ENCODE peak calls at places on chromosomes 1 and 21, in six cellular contexts. S is suprapubic skin; T is astrocyte of the spinal cord; K is fibroblast of pulmonary artery; M is adipocyte; L is CD8-positive, alpha-beta memory T cell. U is an unnamed sample.

GRCh38 chr1:248015801-248016200 is 2.3 kb downstream of the OR2L5 start:
- DNase-seq in S (no peak), T (no peak), K (no peak), M (no peak), L (no peak), U (no peak)

GRCh38 chr1:42422672-42423236 is 33.1 kb downstream of the ZMYND12 start:
- DNase-seq in S (no peak), T (no peak), K (no peak), M (no peak), L (no peak), U (no peak)

GRCh38 chr1:161313554-161314200 is 504 bp upstream of the SDHC start:
- DNase-seq in S (peak), T (no peak), K (no peak), M (no peak), L (no peak), U (no peak)

GRCh38 chr21:36184561-36184960 is 27.9 kb downstream of the DOP1B start:
- DNase-seq in S (peak), T (no peak), K (no peak), M (no peak), L (no peak), U (no peak)

GRCh38 chr1:214400136-214400535 is 119.2 kb downstream of the SMYD2 start:
- DNase-seq in S (no peak), T (peak), K (no peak), M (no peak), L (no peak), U (no peak)

GRCh38 chr1:155124503-155125463 is 2.9 kb upstream of the EFNA1 start:
- DNase-seq in S (no peak), T (no peak), K (peak), M (no peak), L (no peak), U (no peak)

GRCh38 chr1:210587547-210587946 is 258.8 kb downstream of the HHAT start:
- DNase-seq in S (no peak), T (peak), K (peak), M (no peak), L (no peak), U (no peak)

GRCh38 chr21:37008705-37009104 is 2.2 kb downstream of the RIPPLY3 start:
- DNase-seq in S (no peak), T (no peak), K (no peak), M (no peak), L (no peak), U (no peak)

GRCh38 chr1:98078586-98078985 is 157.8 kb upstream of the DPYD start:
- DNase-seq in S (no peak), T (no peak), K (peak), M (no peak), L (no peak), U (no peak)

GRCh38 chr1:151655362-151655761 is 43.5 kb downstream of the SNX27 start:
- DNase-seq in S (no peak), T (no peak), K (no peak), M (peak), L (no peak), U (no peak)

GRCh38 chr1:30447701-30448100 is 275.7 kb downstream of the MATN1 start:
- DNase-seq in S (no peak), T (no peak), K (no peak), M (no peak), L (no peak), U (no peak)

GRCh38 chr1:205348559-205349477 is 7.9 kb downstream of the KLHDC8A start:
- DNase-seq in S (no peak), T (no peak), K (no peak), M (no peak), L (no peak), U (no peak)

GRCh38 chr1:232538224-232538942 is 91.5 kb downstream of the SIPA1L2 start:
- DNase-seq in S (no peak), T (peak), K (peak), M (peak), L (no peak), U (no peak)

GRCh38 chr1:195773958-195774357 is 834.3 kb downstream of the KCNT2 start:
- DNase-seq in S (no peak), T (no peak), K (no peak), M (no peak), L (no peak), U (no peak)

GRCh38 chr1:51327386-51327785 is 3.0 kb downstream of the TTC39A start:
- DNase-seq in S (no peak), T (no peak), K (peak), M (peak), L (no peak), U (no peak)

GRCh38 chr1:72526926-72527325 is 244.6 kb upstream of the NEGR1 start:
- DNase-seq in S (no peak), T (peak), K (peak), M (no peak), L (no peak), U (no peak)

DNA sequence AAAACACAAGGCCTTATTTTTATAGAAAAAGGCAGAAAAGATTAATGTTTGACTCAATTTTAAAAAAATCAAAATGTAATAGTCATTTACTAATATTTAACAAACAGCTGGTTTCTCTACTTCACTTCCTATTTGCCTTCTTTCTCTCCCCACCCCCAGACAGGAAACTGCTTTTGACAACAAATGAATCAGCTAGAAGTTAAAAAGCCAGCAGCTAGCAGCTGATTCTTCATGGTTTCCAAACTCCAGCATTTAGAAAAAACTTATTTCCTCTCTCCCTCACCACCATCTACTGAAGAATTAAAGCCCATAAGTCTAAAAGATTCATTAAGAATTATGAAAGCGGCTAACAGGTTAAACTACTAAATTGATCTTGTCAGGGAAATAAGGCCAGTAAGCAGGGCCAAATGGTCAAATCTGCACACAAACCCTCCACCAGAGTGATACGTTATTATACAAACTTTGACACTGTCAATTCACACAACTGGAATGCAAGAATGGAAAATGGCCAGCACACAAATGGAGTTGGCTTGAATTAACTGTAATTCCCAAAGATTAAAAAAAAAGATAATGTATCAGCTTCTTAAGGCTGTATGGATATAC is 4.0 kb downstream of the WDR26 start:
- DNase-seq in S (no peak), T (peak), K (peak), M (peak), L (peak), U (no peak)
- H3K4me3 ChIP-seq in S (peak), T (peak), K (peak), M (peak), L (peak), U (peak)

DNA sequence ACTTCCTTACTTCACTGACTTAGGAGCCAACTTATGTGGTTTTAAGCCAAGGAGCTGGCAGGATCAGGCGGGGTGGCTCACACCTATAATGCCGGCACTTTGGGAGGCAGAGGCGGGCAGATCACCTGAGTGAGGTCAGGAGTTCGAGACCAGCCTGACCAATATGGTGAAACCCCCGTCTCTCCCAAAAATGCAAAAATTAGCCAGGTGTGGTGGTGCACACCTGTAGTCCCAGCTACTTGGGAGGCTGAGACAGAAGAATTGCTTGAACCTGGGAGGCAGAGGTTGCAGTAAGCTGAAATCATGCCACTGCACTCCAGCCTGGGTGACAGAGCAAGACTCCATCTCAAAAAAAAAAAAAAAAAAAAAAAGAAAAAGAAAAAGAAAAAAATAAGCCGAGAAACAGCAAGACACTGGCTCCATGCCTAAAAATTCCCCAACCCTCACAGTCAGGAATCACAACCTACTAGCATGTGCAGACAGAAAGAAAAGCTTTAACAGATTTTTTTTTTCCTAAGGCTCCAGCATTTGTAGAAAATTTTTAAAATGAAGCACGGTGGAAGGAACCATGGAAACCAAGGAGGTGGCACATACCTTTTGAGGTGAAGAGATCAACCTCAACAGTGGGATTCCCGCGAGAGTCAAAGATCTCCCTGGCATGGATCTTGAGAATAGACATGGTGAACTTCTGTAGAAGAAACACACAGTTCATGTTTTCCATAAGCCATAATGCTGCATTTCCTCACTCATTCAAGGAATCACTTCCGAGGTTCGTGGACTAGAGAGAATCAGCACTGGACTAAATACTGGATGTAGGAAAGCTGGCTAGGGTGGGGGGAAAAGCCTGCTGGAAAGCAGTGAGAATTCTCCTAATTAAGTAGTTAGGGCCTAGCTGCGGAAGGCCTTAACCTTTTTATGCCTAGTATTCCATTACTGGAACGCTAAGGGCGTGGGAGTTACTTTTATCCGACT is 4.0 kb downstream of the ENO1 start:
- DNase-seq in S (no peak), T (peak), K (peak), M (peak), L (no peak), U (no peak)
- H3K4me3 ChIP-seq in S (peak), T (peak), K (peak), M (peak), L (peak), U (peak)

GRCh38 chr1:19405761-19406481 is 79.4 kb downstream of the CAPZB start:
- DNase-seq in S (no peak), T (peak), K (no peak), M (no peak), L (no peak), U (no peak)

GRCh38 chr1:19403256-19403655 is 82.1 kb downstream of the CAPZB start:
- DNase-seq in S (no peak), T (no peak), K (no peak), M (no peak), L (no peak), U (no peak)

GRCh38 chr1:19404748-19405147 is 80.6 kb downstream of the CAPZB start:
- DNase-seq in S (no peak), T (no peak), K (no peak), M (no peak), L (no peak), U (no peak)

GRCh38 chr1:19406680-19407079 is 78.7 kb downstream of the CAPZB start:
- DNase-seq in S (no peak), T (no peak), K (no peak), M (no peak), L (no peak), U (no peak)

DNA sequence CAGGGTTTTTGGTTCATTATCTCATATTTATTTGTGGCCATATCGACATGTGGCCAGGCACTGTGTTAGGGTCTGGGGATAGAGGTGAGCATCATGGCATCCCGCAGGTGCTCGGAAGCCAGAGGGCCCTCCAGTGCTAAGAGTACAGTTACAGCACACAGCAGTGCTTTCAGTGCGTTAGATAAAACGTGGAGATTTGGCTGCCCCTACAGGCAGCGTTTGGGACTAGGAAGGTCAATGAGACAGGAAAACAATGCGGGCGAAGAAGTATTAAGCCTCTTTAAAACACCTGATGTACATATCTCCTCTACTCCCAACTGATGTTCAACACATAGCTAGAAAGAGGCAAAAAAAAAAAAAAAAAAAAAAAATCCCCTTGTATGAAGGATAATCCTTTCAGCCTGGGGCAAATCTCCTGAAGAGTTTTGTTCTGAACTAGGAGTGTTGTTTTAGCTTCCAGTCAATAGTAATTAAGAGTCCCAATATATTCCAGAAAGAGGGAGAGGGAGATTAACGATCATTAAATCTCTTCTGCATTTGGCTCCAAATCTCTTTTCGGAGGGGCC is 80.1 kb downstream of the CAPZB start:
- DNase-seq in S (no peak), T (no peak), K (no peak), M (no peak), L (no peak), U (no peak)
- H3K4me3 ChIP-seq in S (no peak), T (no peak), K (no peak), M (no peak), L (no peak), U (no peak)

DNA sequence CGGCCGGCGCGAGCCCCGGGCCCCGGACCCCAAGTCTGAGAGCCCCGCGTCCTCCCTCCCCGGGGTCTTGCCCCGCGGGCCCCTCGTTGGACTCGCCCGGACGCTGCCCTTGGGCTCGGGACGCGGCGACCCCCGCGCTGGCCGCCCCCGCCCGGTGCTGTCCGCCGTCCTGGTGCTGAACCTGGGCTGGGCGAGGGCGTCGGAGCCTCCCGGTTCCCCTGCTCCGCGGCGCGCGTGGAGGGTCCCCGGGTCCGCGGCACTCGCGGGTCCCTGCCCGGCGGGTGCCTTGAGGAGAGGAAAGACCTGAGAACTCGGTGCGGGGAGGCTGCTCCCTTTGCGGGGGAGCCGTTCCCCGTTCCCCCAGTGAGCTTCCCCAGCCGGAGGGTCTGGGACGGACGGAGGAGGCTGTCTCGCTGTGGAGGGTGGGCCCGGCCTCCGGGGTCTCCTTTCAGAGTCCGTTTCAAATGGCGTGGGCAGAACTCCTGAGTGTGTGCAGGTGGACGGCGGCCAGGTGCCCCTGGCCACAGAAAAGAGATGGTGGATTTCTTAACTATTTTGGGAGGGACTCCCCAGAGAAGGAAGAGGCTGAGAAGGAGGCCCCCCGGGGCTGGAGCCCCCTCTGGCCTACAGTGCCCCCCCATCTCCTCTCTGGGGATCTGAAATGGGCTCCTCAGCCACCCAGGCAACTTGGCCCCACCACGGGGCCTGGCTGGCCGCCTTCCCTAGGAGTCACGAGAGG is 595 bp downstream of the GABRD start:
- DNase-seq in S (no peak), T (no peak), K (no peak), M (peak), L (no peak), U (no peak)
- H3K4me3 ChIP-seq in S (peak), T (no peak), K (no peak), M (no peak), L (no peak), U (peak)

GRCh38 chr1:230864441-230864840 is 3.9 kb downstream of the C1orf198 start:
- DNase-seq in S (no peak), T (no peak), K (no peak), M (no peak), L (no peak), U (no peak)

GRCh38 chr1:230867903-230868735 is at the start of gene C1orf198:
- DNase-seq in S (peak), T (peak), K (peak), M (peak), L (peak), U (peak)

GRCh38 chr1:230867119-230867902 is 1.0 kb downstream of the C1orf198 start:
- DNase-seq in S (no peak), T (peak), K (no peak), M (peak), L (no peak), U (no peak)

GRCh38 chr1:230865062-230865817 is 3.1 kb downstream of the C1orf198 start:
- DNase-seq in S (no peak), T (no peak), K (no peak), M (no peak), L (no peak), U (no peak)

DNA sequence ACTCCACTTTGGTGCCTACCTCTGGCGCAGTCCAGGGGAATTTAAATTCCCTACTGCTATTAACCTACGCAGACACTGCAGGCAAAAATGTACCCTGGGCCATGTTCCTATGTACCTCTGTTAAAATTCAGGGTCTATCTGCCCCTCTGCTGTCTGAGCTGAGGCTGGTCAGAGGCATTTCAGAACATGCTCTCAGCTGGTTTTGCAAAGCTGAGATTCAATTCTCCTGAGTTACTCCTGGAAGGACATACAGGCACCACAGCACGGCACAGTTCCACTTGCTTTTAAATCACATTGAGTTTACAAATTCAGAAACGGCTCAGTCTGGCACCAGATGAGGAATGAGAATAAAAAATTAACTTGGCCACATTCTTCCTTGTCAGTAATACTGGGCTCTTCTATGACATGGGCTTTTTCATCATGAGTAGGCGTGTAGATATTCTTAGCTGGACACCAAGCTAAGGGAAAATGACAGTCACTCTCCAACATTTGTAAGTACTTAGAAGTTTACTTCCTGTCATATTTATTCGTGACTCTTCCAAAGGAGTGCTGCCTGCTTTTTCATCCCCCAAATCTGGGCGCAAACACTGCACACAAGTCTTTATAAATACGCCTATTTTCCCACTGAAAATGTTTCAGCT is 2.0 kb downstream of the C1orf198 start:
- DNase-seq in S (no peak), T (peak), K (no peak), M (peak), L (no peak), U (no peak)
- H3K4me3 ChIP-seq in S (peak), T (peak), K (peak), M (peak), L (no peak), U (peak)

GRCh38 chr1:33110477-33110876 is 29.5 kb downstream of the AZIN2 start:
- DNase-seq in S (no peak), T (no peak), K (no peak), M (no peak), L (no peak), U (no peak)

GRCh38 chr1:33117440-33118085 is 36.6 kb downstream of the AZIN2 start:
- DNase-seq in S (no peak), T (no peak), K (no peak), M (no peak), L (no peak), U (no peak)

GRCh38 chr1:33111965-33112364 is 31.0 kb downstream of the AZIN2 start:
- DNase-seq in S (no peak), T (peak), K (peak), M (peak), L (no peak), U (no peak)
- H3K4me3 ChIP-seq in S (no peak), T (no peak), K (no peak), M (no peak), L (no peak), U (no peak)

GRCh38 chr1:113891631-113892220 is 4.3 kb upstream of the BCL2L15 start:
- DNase-seq in S (no peak), T (no peak), K (no peak), M (no peak), L (no peak), U (no peak)

GRCh38 chr1:113890816-113891215 is 3.4 kb upstream of the BCL2L15 start:
- DNase-seq in S (no peak), T (no peak), K (no peak), M (no peak), L (no peak), U (no peak)

GRCh38 chr1:113887776-113888175 is 395 bp upstream of the BCL2L15 start:
- DNase-seq in S (no peak), T (no peak), K (no peak), M (no peak), L (no peak), U (no peak)

GRCh38 chr1:113886417-113887391 is 677 bp downstream of the BCL2L15 start:
- DNase-seq in S (no peak), T (no peak), K (no peak), M (no peak), L (no peak), U (no peak)

DNA sequence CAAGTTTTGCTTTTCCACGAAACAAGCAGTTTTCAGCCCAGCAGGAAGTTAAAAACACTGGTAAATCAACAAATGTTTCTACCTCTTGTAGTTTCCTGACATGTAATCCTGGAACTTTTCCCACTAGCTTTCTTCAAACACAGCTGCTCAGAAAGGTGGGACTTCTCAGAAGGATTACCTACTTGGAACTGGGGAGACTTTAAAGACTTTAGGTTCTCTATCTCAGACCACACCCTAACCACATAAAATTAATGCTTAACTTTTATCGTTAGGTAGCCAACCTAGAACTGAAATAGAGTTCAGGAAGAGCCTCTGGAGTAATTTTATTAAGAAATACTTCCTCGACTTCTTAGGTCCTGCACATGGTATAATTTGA is at the start of gene BCL2L15:
- DNase-seq in S (no peak), T (no peak), K (no peak), M (no peak), L (no peak), U (no peak)
- H3K4me3 ChIP-seq in S (no peak), T (no peak), K (no peak), M (no peak), L (no peak), U (no peak)